ENCODE peak calls at places on chromosomes 1 and 21, in five cellular contexts. J, L, G, P and W are unnamed samples.

GRCh38 chr1:53339736-53340385 is 12.0 kb upstream of the LRP8 start:
- DNase-seq in J (no peak), L (no peak), G (no peak), P (no peak), W (no peak)

GRCh38 chr21:32456497-32456918 is 44.0 kb downstream of the EVA1C start:
- DNase-seq in J (peak), L (no peak), G (no peak), P (no peak), W (no peak)

GRCh38 chr1:174352117-174352516 is 95.6 kb upstream of the GPR52 start:
- DNase-seq in J (no peak), L (no peak), G (no peak), P (no peak), W (no peak)

GRCh38 chr1:44803312-44804095 is 3.3 kb downstream of the PLK3 start:
- DNase-seq in J (no peak), L (no peak), G (no peak), P (no peak), W (no peak)

GRCh38 chr1:177959793-177960515 is 9.9 kb downstream of the SEC16B start:
- DNase-seq in J (peak), L (no peak), G (no peak), P (no peak), W (no peak)

GRCh38 chr21:43703068-43703880 is 15.7 kb upstream of the PDXK start:
- DNase-seq in J (peak), L (no peak), G (peak), P (peak), W (no peak)

GRCh38 chr1:6059866-6060265 is 14.2 kb downstream of the KCNAB2 start:
- DNase-seq in J (peak), L (no peak), G (no peak), P (no peak), W (no peak)

GRCh38 chr1:118945460-118945859 is 42.7 kb downstream of the TBX15 start:
- DNase-seq in J (peak), L (no peak), G (no peak), P (no peak), W (no peak)

GRCh38 chr21:37848721-37849490 is 67.4 kb downstream of the KCNJ6 start:
- DNase-seq in J (peak), L (no peak), G (no peak), P (no peak), W (no peak)

GRCh38 chr1:228007054-228007800 is 429 bp downstream of the WNT3A start:
- DNase-seq in J (no peak), L (no peak), G (no peak), P (no peak), W (no peak)

GRCh38 chr1:27026621-27027574 is 14.2 kb upstream of the TENT5B start:
- DNase-seq in J (peak), L (no peak), G (no peak), P (peak), W (no peak)